ENCODE peak calls at places on chromosomes 4 and X, in nine cellular contexts. X, I, R, H, A, L, P, S and B are unnamed samples.

GRCh38 chrX:130786030-130786429 is 117.0 kb downstream of the ENOX2 start:
- DNase-seq in H (no peak), S (no peak), A (no peak), P (no peak), L (no peak), R (no peak), X (no peak), I (no peak), B (no peak)

GRCh38 chr4:107518076-107518475 is 202.0 kb downstream of the PAPSS1 start:
- DNase-seq in X (no peak), I (no peak), S (no peak), P (no peak), A (no peak), L (no peak), R (no peak), H (no peak), B (no peak)

GRCh38 chr4:52780206-52780605 is 29.0 kb upstream of the ERVMER34-1 start:
- DNase-seq in I (no peak), S (no peak), A (no peak), H (no peak), R (no peak), X (peak), P (peak), L (no peak), B (no peak)

GRCh38 chrX:103376118-103376978 is at the start of gene BEX3:
- DNase-seq in P (peak), R (peak), X (peak), H (no peak), L (peak), S (peak), A (no peak), I (peak), B (no peak)

GRCh38 chr4:3176625-3177229 is 72.2 kb upstream of the MSANTD1 start:
- DNase-seq in H (no peak), S (no peak), I (no peak), R (peak), L (no peak), P (no peak), A (no peak), X (no peak), B (no peak)

GRCh38 chrX:145405012-145405411 is 157.7 kb downstream of the SPANXN1 start:
- DNase-seq in R (peak), H (no peak), I (peak), A (no peak), L (no peak), X (peak), S (no peak), P (peak), B (no peak)

GRCh38 chrX:68874076-68874475 is 45.3 kb downstream of the EFNB1 start:
- DNase-seq in X (no peak), P (no peak), S (no peak), R (no peak), H (no peak), I (no peak), L (no peak), A (no peak), B (no peak)

GRCh38 chrX:46325312-46325877 is 219.8 kb downstream of the ZNF674 start:
- DNase-seq in L (no peak), H (no peak), X (peak), I (peak), P (peak), A (no peak), S (no peak), R (no peak), B (no peak)

GRCh38 chr4:180197471-180197870 is 2045.7 kb upstream of the TENM3 start:
- DNase-seq in I (no peak), X (no peak), H (no peak), P (no peak), R (no peak), S (no peak), A (no peak), L (no peak), B (no peak)

GRCh38 chr4:129092636-129093172 is 635 bp downstream of the SCLT1 start:
- DNase-seq in H (no peak), L (no peak), S (no peak), P (no peak), A (no peak), I (no peak), X (peak), R (no peak), B (no peak)
- TF ChIP-seq CTCF in H (no peak), L (no peak), S (no peak), P (peak), A (no peak), I (no peak), X (no peak), R (no peak), B (no peak)

GRCh38 chr4:112007361-112007760 is 137.9 kb upstream of the FAM241A start:
- DNase-seq in R (no peak), H (no peak), I (no peak), P (no peak), X (no peak), L (no peak), S (no peak), A (no peak), B (no peak)
- TF ChIP-seq CTCF in R (no peak), H (no peak), I (no peak), P (no peak), X (no peak), L (no peak), S (no peak), A (no peak), B (no peak)

GRCh38 chr4:2165391-2165790 is 76.5 kb downstream of the HAUS3 start:
- DNase-seq in H (no peak), L (no peak), R (no peak), A (no peak), S (no peak), P (no peak), X (no peak), I (no peak), B (no peak)
- TF ChIP-seq CTCF in H (no peak), L (no peak), R (no peak), A (no peak), S (no peak), P (no peak), X (no peak), I (no peak), B (no peak)

GRCh38 chr4:184722798-184723197 is 11.1 kb downstream of the CENPU start:
- DNase-seq in P (no peak), A (no peak), R (peak), H (no peak), L (no peak), S (no peak), I (no peak), X (no peak), B (no peak)
- TF ChIP-seq CTCF in P (no peak), A (no peak), R (no peak), H (no peak), L (no peak), S (no peak), I (no peak), X (peak), B (no peak)

DNA sequence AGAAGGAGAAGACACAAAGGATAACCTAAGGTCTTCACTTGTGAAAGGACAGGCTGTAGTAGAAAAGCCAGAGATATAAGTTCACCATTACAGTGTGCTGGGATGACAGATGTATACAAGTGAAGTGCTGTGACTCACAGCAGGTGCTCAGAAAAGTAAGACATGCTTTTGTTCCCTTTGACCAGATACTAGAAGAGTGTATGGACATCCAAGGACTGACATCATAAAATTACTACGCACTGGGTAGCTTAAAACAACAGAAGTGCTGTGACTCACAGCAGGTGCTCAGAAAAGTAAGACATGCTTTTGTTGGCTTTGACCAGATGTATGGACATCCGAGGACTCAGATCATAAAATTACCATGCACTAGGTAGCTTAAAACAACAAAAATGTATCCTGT is 61.6 kb upstream of the BTC start:
- DNase-seq in H (no peak), A (no peak), I (no peak), R (no peak), S (no peak), P (no peak), L (no peak), X (no peak), B (no peak)
- TF ChIP-seq CTCF in H (no peak), A (no peak), I (no peak), R (no peak), S (no peak), P (no peak), L (no peak), X (no peak), B (no peak)

GRCh38 chr4:99885063-99885664 is 9.1 kb downstream of the LAMTOR3 start:
- DNase-seq in X (peak), P (peak), H (no peak), L (no peak), A (no peak), R (peak), I (peak), S (no peak), B (no peak)
- TF ChIP-seq CTCF in X (peak), P (peak), H (no peak), L (peak), A (peak), R (no peak), I (no peak), S (no peak), B (peak)

DNA sequence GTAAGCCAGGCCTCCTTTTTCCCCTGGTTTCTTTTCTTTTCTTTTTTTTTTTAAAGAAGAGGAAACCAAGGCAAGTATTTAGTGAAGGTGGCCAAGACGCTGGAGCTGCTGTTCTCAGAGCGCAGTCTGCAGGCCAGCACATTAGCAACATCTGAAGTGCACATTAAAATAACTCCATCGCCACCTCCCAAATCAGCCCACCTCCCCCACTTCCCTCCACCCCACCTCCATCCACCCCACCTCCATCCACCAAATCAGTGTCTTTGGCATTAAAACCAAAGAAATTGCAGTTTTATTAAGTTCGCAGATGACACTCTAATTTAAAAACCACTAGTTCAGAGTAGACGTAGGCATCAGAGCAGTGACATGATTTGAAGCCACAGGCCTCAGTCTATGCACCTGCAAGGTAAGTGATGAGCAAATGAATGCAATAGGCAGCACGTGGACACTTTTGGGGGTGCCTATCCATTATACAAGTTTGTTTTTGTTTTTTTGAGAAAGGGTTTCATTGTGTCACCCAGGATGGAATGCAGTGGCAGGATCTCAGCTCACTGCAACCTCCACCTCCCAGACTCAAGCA is 88.1 kb upstream of the TRIM2 start:
- DNase-seq in X (no peak), S (no peak), H (no peak), R (no peak), P (no peak), L (no peak), I (no peak), A (no peak), B (no peak)
- TF ChIP-seq CTCF in X (no peak), S (no peak), H (no peak), R (no peak), P (no peak), L (no peak), I (no peak), A (no peak), B (no peak)

DNA sequence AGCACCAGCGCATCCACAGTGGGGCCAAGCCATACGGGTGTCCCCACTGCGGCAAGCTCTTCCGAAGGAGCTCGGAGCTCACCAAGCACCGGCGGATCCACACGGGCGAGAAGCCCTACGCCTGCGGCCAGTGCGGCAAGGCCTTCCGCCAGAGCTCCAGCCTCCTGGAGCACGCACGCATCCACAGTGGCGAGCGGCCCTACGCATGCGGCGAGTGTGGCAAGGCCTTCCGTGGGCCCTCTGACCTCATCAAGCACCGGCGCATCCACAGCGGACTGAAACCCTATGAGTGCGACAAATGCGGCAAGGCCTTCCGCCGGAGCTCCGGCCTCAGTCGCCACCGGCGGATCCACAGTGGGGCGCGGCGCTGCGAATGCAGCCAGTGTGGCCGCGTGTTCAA is 13.6 kb downstream of the ZNF275 start:
- DNase-seq in L (no peak), I (no peak), P (no peak), H (no peak), R (no peak), X (no peak), S (no peak), A (no peak), B (no peak)
- TF ChIP-seq CTCF in L (no peak), I (no peak), P (no peak), H (no peak), R (no peak), X (no peak), S (no peak), A (no peak), B (no peak)